ENCODE peak calls at places on chromosomes 2 and 18, in four cellular contexts. B is aorta, T is K562, F is endodermal cell. Y is an unnamed sample. For H3K36me3, the result is how much of the 10 kb centered on the place peaks cover.

GRCh38 chr2:289362-290089 is 1.6 kb upstream of the ALKAL2 start:
- DNase-seq in T (peak), F (peak), B (peak), Y (peak)

GRCh38 chr18:644395-645004 is 13.0 kb upstream of the TYMS start:
- DNase-seq in B (no peak), T (no peak), F (no peak), Y (no peak)

GRCh38 chr2:204452464-204453023 is 92.7 kb upstream of the PARD3B start:
- DNase-seq in F (peak), B (no peak), T (no peak), Y (no peak)

GRCh38 chr2:198401644-198402043 is 597.3 kb downstream of the PLCL1 start:
- DNase-seq in B (no peak), F (no peak), T (no peak), Y (no peak)

GRCh38 chr2:112584891-112585250 is 462 bp downstream of the CHCHD5 start:
- DNase-seq in F (no peak), T (no peak), B (no peak), Y (no peak)

GRCh38 chr18:23629444-23629946 is 33.2 kb downstream of the ANKRD29 start:
- DNase-seq in F (no peak), B (no peak), T (no peak), Y (no peak)

GRCh38 chr2:225842939-225843338 is 443.4 kb downstream of the NYAP2 start:
- DNase-seq in B (no peak), T (no peak), F (no peak), Y (no peak)

GRCh38 chr18:57286949-57287348 is 65.4 kb upstream of the ST8SIA3 start:
- DNase-seq in F (no peak), B (no peak), T (no peak), Y (no peak)

GRCh38 chr18:66316708-66317107 is 287.2 kb downstream of the CDH19 start:
- DNase-seq in T (no peak), F (peak), B (no peak), Y (no peak)

GRCh38 chr18:59265246-59266018 is 7.8 kb downstream of the RAX start:
- DNase-seq in B (no peak), T (peak), F (peak), Y (peak)

GRCh38 chr2:168465594-168465993 is 9.5 kb downstream of the CERS6 start:
- DNase-seq in F (no peak), T (no peak), B (no peak), Y (no peak)

GRCh38 chr2:10009811-10010781 is 33.3 kb upstream of the KLF11 start:
- DNase-seq in T (no peak), F (no peak), B (peak), Y (no peak)

GRCh38 chr18:8522756-8523155 is 86.5 kb upstream of the RAB12 start:
- DNase-seq in T (no peak), B (no peak), F (no peak), Y (no peak)

GRCh38 chr2:38789689-38790088 is 11.7 kb downstream of the GEMIN6 start:
- DNase-seq in T (no peak), F (no peak), B (no peak), Y (no peak)

GRCh38 chr2:12313445-12314118 is 403.2 kb upstream of the TRIB2 start:
- DNase-seq in F (no peak), B (no peak), T (no peak), Y (no peak)

GRCh38 chr2:70282439-70282838 is 11.1 kb downstream of the SNRPG start:
- DNase-seq in T (no peak), B (no peak), F (no peak), Y (no peak)
- H3K36me3 ChIP-seq in T (half or more), B (under half), F (half or more), Y (under half)

GRCh38 chr2:127985735-127986134 is 42.1 kb downstream of the SAP130 start:
- DNase-seq in F (no peak), B (peak), T (no peak), Y (no peak)
- H3K36me3 ChIP-seq in F (half or more), B (under half), T (half or more), Y (under half)

GRCh38 chr2:40032650-40033319 is 253.7 kb upstream of the THUMPD2 start:
- DNase-seq in B (no peak), F (no peak), T (no peak), Y (no peak)

GRCh38 chr2:40027968-40028367 is 248.9 kb upstream of the THUMPD2 start:
- DNase-seq in B (no peak), T (no peak), F (no peak), Y (no peak)

GRCh38 chr2:40028792-40029488 is 249.9 kb upstream of the THUMPD2 start:
- DNase-seq in T (no peak), F (no peak), B (no peak), Y (no peak)

GRCh38 chr2:40033781-40034180 is 254.7 kb upstream of the THUMPD2 start:
- DNase-seq in B (no peak), T (no peak), F (no peak), Y (no peak)

GRCh38 chr2:40030451-40030975 is 251.5 kb upstream of the THUMPD2 start:
- DNase-seq in B (no peak), T (no peak), F (no peak), Y (no peak)
- H3K36me3 ChIP-seq in B (under half), T (under half), F (under half), Y (under half)

DNA sequence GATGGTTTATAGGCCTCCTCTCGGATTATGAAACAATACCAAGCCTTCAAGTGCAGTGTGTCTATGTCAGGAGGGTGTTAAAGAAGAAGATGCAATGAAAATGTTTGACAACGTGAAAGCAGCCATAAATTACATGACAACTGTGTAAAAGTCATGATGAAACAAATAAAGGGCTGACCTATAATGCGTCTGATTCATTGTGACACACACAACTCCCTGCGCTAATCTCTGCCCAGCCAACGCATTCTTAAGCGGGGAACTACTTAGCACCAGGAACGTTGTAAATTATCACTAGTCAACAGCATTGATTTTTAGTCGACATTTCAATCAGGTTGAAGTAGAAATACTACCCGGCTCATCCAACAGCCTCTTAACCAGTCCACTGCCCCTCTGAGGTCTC is 26.8 kb downstream of the BCL11A start:
- DNase-seq in T (no peak), F (no peak), B (no peak), Y (no peak)
- H3K36me3 ChIP-seq in T (under half), F (under half), B (under half), Y (under half)